ENCODE peak calls at places on chromosome 9, in five cellular contexts. D, F, W, J and E are unnamed samples.
A peak's percentile ranks its signal among the peaks of the same experiment; 100 is the strongest.

GRCh38 chr9:115845648-115846312 is 307.8 kb upstream of the PAPPA start:
- DNase-seq in D (peak; percentile 59), F (no peak), W (no peak), J (no peak), E (no peak)

GRCh38 chr9:70484232-70485130 is 70.0 kb upstream of the KLF9 start:
- DNase-seq in D (peak; percentile 73), F (no peak), W (peak; percentile 59), J (no peak), E (peak; percentile 85)

GRCh38 chr9:70964861-70965260 is 156.6 kb downstream of the TRPM3 start:
- DNase-seq in D (no peak), F (no peak), W (no peak), J (no peak), E (no peak)

GRCh38 chr9:117625154-117625553 is 79.0 kb upstream of the TLR4 start:
- DNase-seq in D (no peak), F (no peak), W (no peak), J (no peak), E (no peak)

GRCh38 chr9:116546711-116547581 is 140.2 kb upstream of the TRIM32 start:
- DNase-seq in D (peak; percentile 71), F (no peak), W (peak; percentile 90), J (no peak), E (no peak)

GRCh38 chr9:133060417-133060841 is 1.4 kb upstream of the CEL start:
- DNase-seq in D (no peak), F (no peak), W (no peak), J (no peak), E (no peak)

GRCh38 chr9:121619989-121620673 is 31.3 kb upstream of the DAB2IP start:
- DNase-seq in D (no peak), F (no peak), W (no peak), J (no peak), E (no peak)

GRCh38 chr9:75685059-75685458 is 205.4 kb upstream of the PCSK5 start:
- DNase-seq in D (no peak), F (no peak), W (no peak), J (no peak), E (no peak)

GRCh38 chr9:134641173-134641985 is at the start of gene COL5A1:
- DNase-seq in D (peak; percentile 84), F (peak; percentile 92), W (no peak), J (no peak), E (peak; percentile 47)

GRCh38 chr9:36149197-36149596 is 12.7 kb downstream of the GLIPR2 start:
- DNase-seq in D (no peak), F (no peak), W (no peak), J (no peak), E (no peak)

GRCh38 chr9:26975728-26976707 is 19.8 kb downstream of the IFT74 start:
- DNase-seq in D (peak; percentile 72), F (peak; percentile 76), W (peak; percentile 32), J (no peak), E (no peak)

GRCh38 chr9:1722404-1722803 is 292.7 kb upstream of the SMARCA2 start:
- DNase-seq in D (peak; percentile 20), F (no peak), W (no peak), J (no peak), E (no peak)

GRCh38 chr9:133112361-133113026 is 8.5 kb downstream of the RALGDS start:
- DNase-seq in D (no peak), F (no peak), W (no peak), J (peak; percentile 63), E (no peak)

GRCh38 chr9:114945601-114946000 is 15.2 kb upstream of the TNFSF8 start:
- DNase-seq in D (no peak), F (no peak), W (no peak), J (no peak), E (no peak)

GRCh38 chr9:112642126-112642525 is 75.8 kb downstream of the INIP start:
- DNase-seq in D (no peak), F (no peak), W (no peak), J (no peak), E (no peak)

GRCh38 chr9:127450170-127450830 is 906 bp downstream of the RPL12 start:
- DNase-seq in D (peak; percentile 27), F (no peak), W (no peak), J (no peak), E (no peak)

GRCh38 chr9:7984713-7985112 is 185.1 kb upstream of the DMAC1 start:
- DNase-seq in D (no peak), F (no peak), W (no peak), J (no peak), E (no peak)

GRCh38 chr9:115013998-115014397 is 83.6 kb upstream of the TNFSF8 start:
- DNase-seq in D (peak; percentile 79), F (peak; percentile 75), W (peak; percentile 31), J (no peak), E (peak; percentile 67)

GRCh38 chr9:6215562-6215961 is at the start of gene IL33:
- DNase-seq in D (no peak), F (no peak), W (no peak), J (no peak), E (no peak)

GRCh38 chr9:3151672-3152576 is 308.0 kb upstream of the PUM3 start:
- DNase-seq in D (no peak), F (no peak), W (peak; percentile 88), J (no peak), E (no peak)

GRCh38 chr9:21747171-21747570 is 55.3 kb upstream of the MTAP start:
- DNase-seq in D (no peak), F (no peak), W (no peak), J (no peak), E (no peak)

GRCh38 chr9:92616199-92617129 is 53.5 kb downstream of the IPPK start:
- DNase-seq in D (no peak), F (no peak), W (peak; percentile 81), J (no peak), E (no peak)

GRCh38 chr9:92614763-92615441 is 55.0 kb downstream of the IPPK start:
- DNase-seq in D (no peak), F (no peak), W (no peak), J (no peak), E (no peak)

GRCh38 chr9:92617195-92617813 is 52.6 kb downstream of the IPPK start:
- DNase-seq in D (no peak), F (no peak), W (no peak), J (no peak), E (no peak)

GRCh38 chr9:92614123-92614510 is 55.8 kb downstream of the IPPK start:
- DNase-seq in D (no peak), F (no peak), W (no peak), J (no peak), E (no peak)

GRCh38 chr9:92615790-92616189 is 54.1 kb downstream of the IPPK start:
- DNase-seq in D (no peak), F (no peak), W (peak; percentile 45), J (no peak), E (no peak)
- TF ChIP-seq HDAC2 in D (no peak), F (no peak), W (no peak), J (no peak), E (no peak)

DNA sequence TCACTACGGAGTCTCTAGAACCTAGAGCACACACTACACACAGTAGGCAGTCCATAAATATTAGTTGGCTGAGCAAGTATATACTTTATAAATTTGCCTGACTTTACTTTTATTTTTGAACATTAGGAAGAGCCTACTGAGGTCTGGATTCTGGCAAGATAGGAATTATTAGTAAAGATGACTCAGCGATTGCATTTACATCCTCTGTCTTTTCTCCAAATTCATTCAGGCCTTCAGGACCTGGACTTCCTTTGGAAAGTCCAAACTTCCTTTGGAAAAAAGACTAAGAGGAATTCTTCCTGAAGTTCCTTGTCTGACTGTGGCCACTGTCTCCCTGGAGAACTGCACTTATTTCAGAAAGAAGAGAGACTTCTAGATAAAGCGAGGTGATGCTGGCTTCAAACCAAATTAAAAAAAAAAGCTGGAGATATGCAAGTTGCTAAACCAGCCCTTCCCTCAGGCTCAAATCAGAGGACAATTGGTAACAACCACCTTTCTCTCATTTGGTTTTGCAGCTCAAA is 251.3 kb downstream of the GAS1 start:
- DNase-seq in D (no peak), F (no peak), W (no peak), J (no peak), E (no peak)
- TF ChIP-seq HDAC2 in D (no peak), F (no peak), W (no peak), J (no peak), E (no peak)

GRCh38 chr9:107486674-107487520 is 2.7 kb downstream of the KLF4 start:
- DNase-seq in D (no peak), F (no peak), W (no peak), J (no peak), E (no peak)

GRCh38 chr9:107488400-107489143 is 997 bp downstream of the KLF4 start:
- DNase-seq in D (peak; percentile 61), F (peak; percentile 68), W (no peak), J (no peak), E (no peak)

GRCh38 chr9:107489687-107490605 is at the start of gene KLF4:
- DNase-seq in D (peak; percentile 95), F (peak; percentile 84), W (peak; percentile 62), J (no peak), E (peak; percentile 97)

GRCh38 chr9:107489144-107489673 is 360 bp downstream of the KLF4 start:
- DNase-seq in D (no peak), F (no peak), W (no peak), J (no peak), E (no peak)

DNA sequence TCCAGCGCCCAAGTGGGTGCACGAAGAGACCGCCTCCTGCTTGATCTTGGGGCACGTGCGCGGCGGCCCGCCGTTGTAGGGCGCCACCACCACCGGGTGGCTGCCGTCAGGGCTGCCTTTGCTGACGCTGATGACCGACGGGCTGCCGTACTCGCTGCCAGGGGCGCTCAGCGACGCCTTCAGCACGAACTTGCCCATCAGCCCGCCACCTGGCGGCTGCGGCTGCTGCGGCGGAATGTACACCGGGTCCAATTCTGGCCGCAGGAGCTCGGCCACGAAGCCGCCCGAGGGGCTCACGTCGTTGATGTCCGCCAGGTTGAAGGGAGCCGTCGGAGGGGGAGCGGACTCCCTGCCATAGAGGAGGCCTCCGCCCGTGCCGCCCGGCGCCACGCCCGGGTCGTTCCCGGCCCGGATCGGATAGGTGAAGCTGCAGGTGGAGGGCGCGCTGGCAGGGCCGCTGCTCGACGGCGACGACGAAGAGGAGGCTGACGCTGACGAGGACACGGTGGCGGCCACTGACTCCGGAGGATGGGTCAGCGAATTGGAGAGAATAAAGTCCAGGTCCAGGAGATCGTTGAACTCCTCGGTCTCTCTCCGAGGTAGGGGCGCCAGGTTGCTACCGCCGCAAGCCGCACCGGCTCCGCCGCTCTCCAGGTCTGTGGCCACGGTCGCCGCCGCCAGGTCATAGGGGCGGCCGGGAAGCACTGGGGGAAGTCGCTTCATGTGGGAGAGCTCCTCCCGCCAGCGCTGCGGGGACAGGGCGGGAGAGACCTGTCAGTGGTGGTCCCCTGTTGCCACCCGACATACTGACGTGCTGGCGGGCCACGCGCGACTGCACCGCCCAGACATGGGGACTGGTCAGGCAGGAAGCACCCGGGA is 1.8 kb downstream of the KLF4 start:
- DNase-seq in D (peak; percentile 69), F (peak; percentile 84), W (no peak), J (no peak), E (no peak)
- TF ChIP-seq HDAC2 in D (no peak), F (no peak), W (no peak), J (no peak), E (no peak)

GRCh38 chr9:96318921-96319560 is 17.1 kb upstream of the HSD17B3 start:
- DNase-seq in D (no peak), F (no peak), W (no peak), J (no peak), E (no peak)

GRCh38 chr9:96321515-96321914 is 19.5 kb upstream of the HSD17B3 start:
- DNase-seq in D (no peak), F (no peak), W (no peak), J (no peak), E (no peak)

GRCh38 chr9:96320749-96321280 is 18.8 kb upstream of the HSD17B3 start:
- DNase-seq in D (no peak), F (no peak), W (no peak), J (no peak), E (no peak)

GRCh38 chr9:96327694-96328352 is 25.8 kb upstream of the HSD17B3 start:
- DNase-seq in D (peak; percentile 50), F (no peak), W (peak; percentile 51), J (peak; percentile 8), E (peak; percentile 67)

GRCh38 chr9:96323169-96323568 is 21.2 kb upstream of the HSD17B3 start:
- DNase-seq in D (no peak), F (no peak), W (no peak), J (no peak), E (no peak)
- TF ChIP-seq HDAC2 in D (no peak), F (no peak), W (no peak), J (no peak), E (no peak)